ENCODE peak calls at places on chromosomes 7 and 10, in eight cellular contexts. J is adipocyte; W is body of pancreas; D is adrenal gland; P is endothelial cell of umbilical vein; B is naive thymus-derived CD4-positive, alpha-beta T cell; H is SK-N-MC; M is brain microvascular endothelial cell. S is an unnamed sample.

GRCh38 chr7:30630986-30631385 is 36.3 kb downstream of the GARS1 start:
- DNase-seq in M (no peak), D (no peak), W (no peak), B (no peak), H (no peak), P (no peak), J (no peak), S (no peak)

GRCh38 chr10:32888161-32888927 is 69.7 kb downstream of the ITGB1 start:
- DNase-seq in P (no peak), J (no peak), M (no peak), B (no peak), W (no peak), H (no peak), D (no peak), S (no peak)

GRCh38 chr7:82017334-82017943 is 247.6 kb upstream of the HGF start:
- DNase-seq in W (no peak), B (no peak), D (no peak), M (no peak), J (peak; percentile 79), P (peak; percentile 53), H (peak; percentile 12), S (no peak)

GRCh38 chr10:49601857-49602256 is 8.3 kb upstream of the SLC18A3 start:
- DNase-seq in B (no peak), M (peak; percentile 56), H (no peak), W (no peak), D (no peak), P (no peak), J (no peak), S (peak; percentile 29)

GRCh38 chr7:4629287-4629905 is 52.7 kb upstream of the FOXK1 start:
- DNase-seq in B (no peak), H (no peak), P (no peak), W (no peak), J (no peak), M (no peak), D (no peak), S (no peak)

GRCh38 chr7:77983973-77984372 is 185.4 kb downstream of the PHTF2 start:
- DNase-seq in H (no peak), J (no peak), W (no peak), B (no peak), D (no peak), M (no peak), P (no peak), S (no peak)

GRCh38 chr10:48274636-48275035 is at the start of gene FRMPD2:
- DNase-seq in M (no peak), J (no peak), D (no peak), P (no peak), W (no peak), H (no peak), B (no peak), S (no peak)

GRCh38 chr10:88186335-88186734 is 322.9 kb downstream of the PTEN start:
- DNase-seq in H (no peak), P (no peak), J (peak; percentile 83), M (peak; percentile 43), B (no peak), W (no peak), D (no peak), S (no peak)

DNA sequence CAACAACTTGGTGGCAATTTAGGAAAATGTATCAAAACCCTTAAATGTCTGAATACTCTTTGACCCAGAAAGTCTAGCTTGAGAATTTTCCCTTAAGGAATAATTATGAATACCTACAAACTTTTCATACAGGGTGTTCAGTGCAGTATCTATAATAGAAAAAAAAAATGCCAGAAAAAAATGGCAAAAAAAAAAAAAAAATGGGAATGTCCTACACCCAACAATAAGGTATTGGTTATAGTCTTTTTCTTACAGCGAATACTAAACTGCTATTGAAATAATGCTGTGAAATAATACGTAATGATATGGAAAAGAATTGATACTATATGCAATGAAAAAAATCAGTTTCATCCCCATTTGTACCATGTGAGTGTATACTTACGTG is 44.3 kb downstream of the ZNF800 start:
- DNase-seq in H (no peak), P (no peak), B (no peak), M (no peak), J (no peak), W (no peak), D (no peak), S (no peak)
- H3K4me3 ChIP-seq in H (peak overlapping the region; percentile 66), P (peak overlapping the region; percentile 63), B (peak overlapping the region; percentile 36), M (peak overlapping the region; percentile 49), J (peak overlapping the region; percentile 77), W (no peak overlapping the region), D (peak overlapping the region; percentile 20), S (no peak overlapping the region)

GRCh38 chr7:131608112-131608498 is 51.7 kb upstream of the PODXL start:
- DNase-seq in D (no peak), M (no peak), J (no peak), B (no peak), H (no peak), W (no peak), P (no peak), S (peak; percentile 65)
- H3K36me3 ChIP-seq in D (no peaks in the 10 kb centered on the region), M (no peaks in the 10 kb centered on the region), J (no peaks in the 10 kb centered on the region), B (no peaks in the 10 kb centered on the region), H (no peaks in the 10 kb centered on the region), W (no peaks in the 10 kb centered on the region), P (no peaks in the 10 kb centered on the region), S (no peaks in the 10 kb centered on the region)

GRCh38 chr10:101216207-101216607 is 13.1 kb downstream of the LBX1 start:
- DNase-seq in M (no peak), D (no peak), B (no peak), H (peak; percentile 8), W (no peak), J (no peak), P (no peak), S (peak; percentile 72)
- H3K4me3 ChIP-seq in M (no peak overlapping the region), D (no peak overlapping the region), B (no peak overlapping the region), H (peak overlapping the region; percentile 61), W (no peak overlapping the region), J (no peak overlapping the region), P (no peak overlapping the region), S (no peak overlapping the region)

DNA sequence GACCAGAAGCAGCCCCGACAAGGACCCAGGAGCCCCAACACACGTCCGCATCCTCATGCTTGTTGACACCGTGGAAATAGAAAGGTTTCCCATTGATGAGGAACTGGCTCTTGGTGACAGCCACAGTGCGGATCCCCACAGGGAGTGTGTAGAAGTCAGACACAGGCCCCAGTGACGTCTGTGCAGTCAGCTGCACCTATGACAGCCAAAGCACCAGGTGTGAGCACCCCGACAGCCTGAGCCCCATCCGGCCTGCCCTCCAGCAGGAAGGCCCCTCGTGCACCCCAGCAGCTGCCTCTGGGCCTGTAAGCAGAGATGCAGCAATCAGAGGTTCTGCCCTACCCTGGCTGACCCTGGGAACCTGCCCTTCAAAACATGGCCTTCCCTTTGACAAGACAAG is 7.1 kb downstream of the GUSB start:
- DNase-seq in M (no peak), D (no peak), H (no peak), B (no peak), J (no peak), W (no peak), P (no peak), S (no peak)
- H3K36me3 ChIP-seq in M (peaks cover 18% of the 10 kb centered on the region), D (peaks cover 62% of the 10 kb centered on the region), H (peaks cover 62% of the 10 kb centered on the region), B (peaks cover 21% of the 10 kb centered on the region), J (peaks cover 27% of the 10 kb centered on the region), W (no peaks in the 10 kb centered on the region), P (peaks cover 12% of the 10 kb centered on the region), S (peaks cover 36% of the 10 kb centered on the region)